ENCODE peak calls at places on chromosomes 12 and 14, in six cellular contexts. N is T-helper 22 cell; P is pulmonary artery endothelial cell; A is sigmoid colon; X is stimulated activated CD4-positive, alpha-beta T cell treated with anti-CD3 and anti-CD28 coated beads, Interleukin-12 subunit alpha, Interleukin-12 subunit beta, amount 100 ng/mL, for 48 hours; E is neural crest cell. C is an unnamed sample.

GRCh38 chr14:22977684-22978486 is 4.5 kb downstream of the AJUBA start:
- DNase-seq in N (no peak), P (no peak), A (peak; percentile 78), X (no peak), E (peak; percentile 54), C (no peak)

GRCh38 chr12:124547626-124548025 is 19.8 kb downstream of the NCOR2 start:
- DNase-seq in N (no peak), P (no peak), A (no peak), X (no peak), E (no peak), C (no peak)

GRCh38 chr12:110578522-110579238 is 4.4 kb downstream of the PPTC7 start:
- DNase-seq in N (no peak), P (no peak), A (no peak), X (no peak), E (no peak), C (no peak)

GRCh38 chr12:94879542-94879941 is 124.0 kb downstream of the NDUFA12 start:
- DNase-seq in N (no peak), P (no peak), A (no peak), X (no peak), E (no peak), C (no peak)

GRCh38 chr14:94974893-94975292 is 182.4 kb downstream of the DICER1 start:
- DNase-seq in N (no peak), P (no peak), A (no peak), X (no peak), E (no peak), C (no peak)

GRCh38 chr14:104977681-104978647 is at the start of gene AHNAK2:
- DNase-seq in N (peak; percentile 34), P (no peak), A (peak; percentile 86), X (peak; percentile 53), E (peak; percentile 73), C (peak; percentile 82)

GRCh38 chr14:99156026-99156425 is 116.0 kb downstream of the BCL11B start:
- DNase-seq in N (no peak), P (no peak), A (peak; percentile 28), X (no peak), E (no peak), C (no peak)

GRCh38 chr14:90556050-90556477 is 159.2 kb downstream of the CALM1 start:
- DNase-seq in N (no peak), P (no peak), A (peak; percentile 82), X (no peak), E (peak; percentile 52), C (no peak)

GRCh38 chr12:66296171-66296683 is 6.1 kb upstream of the HELB start:
- DNase-seq in N (no peak), P (no peak), A (no peak), X (no peak), E (no peak), C (no peak)

GRCh38 chr12:29782821-29783772 is 645 bp downstream of the TMTC1 start:
- DNase-seq in N (no peak), P (no peak), A (peak; percentile 75), X (no peak), E (peak; percentile 29), C (no peak)

GRCh38 chr12:108630481-108631207 is 3.0 kb downstream of the SELPLG start:
- DNase-seq in N (no peak), P (no peak), A (no peak), X (no peak), E (no peak), C (no peak)

GRCh38 chr12:85693093-85693665 is 143.0 kb downstream of the RASSF9 start:
- DNase-seq in N (no peak), P (no peak), A (no peak), X (no peak), E (no peak), C (no peak)

GRCh38 chr12:67592228-67593011 is 56.1 kb upstream of the DYRK2 start:
- DNase-seq in N (no peak), P (no peak), A (no peak), X (no peak), E (no peak), C (no peak)

GRCh38 chr12:93243689-93244513 is 133.8 kb upstream of the NUDT4 start:
- DNase-seq in N (no peak), P (no peak), A (peak; percentile 73), X (no peak), E (no peak), C (no peak)

GRCh38 chr12:31004666-31005065 is 69.0 kb upstream of the DDX11 start:
- DNase-seq in N (no peak), P (no peak), A (peak; percentile 46), X (no peak), E (no peak), C (no peak)

GRCh38 chr12:22856120-22856699 is 231.2 kb downstream of the ETNK1 start:
- DNase-seq in N (no peak), P (peak; percentile 2), A (no peak), X (no peak), E (no peak), C (no peak)

GRCh38 chr14:72315720-72316119 is 383.5 kb downstream of the RGS6 start:
- DNase-seq in N (no peak), P (no peak), A (no peak), X (no peak), E (no peak), C (no peak)

GRCh38 chr12:1922075-1922709 is 3.7 kb upstream of the CACNA2D4 start:
- DNase-seq in N (no peak), P (no peak), A (peak; percentile 58), X (no peak), E (no peak), C (no peak)

GRCh38 chr14:77469539-77469938 is 11.6 kb downstream of the AHSA1 start:
- DNase-seq in N (no peak), P (no peak), A (no peak), X (no peak), E (no peak), C (no peak)

GRCh38 chr12:106760184-106760531 is 14.3 kb upstream of the RIC8B start:
- DNase-seq in N (no peak), P (no peak), A (no peak), X (no peak), E (peak; percentile 40), C (no peak)

GRCh38 chr12:64797156-64797555 is 27.3 kb upstream of the TBC1D30 start:
- DNase-seq in N (no peak), P (no peak), A (no peak), X (no peak), E (no peak), C (no peak)

GRCh38 chr12:103841690-103842584 is 903 bp upstream of the NT5DC3 start:
- DNase-seq in N (no peak), P (no peak), A (peak; percentile 83), X (peak; percentile 8), E (no peak), C (no peak)

GRCh38 chr12:1174659-1175058 is 183.6 kb downstream of the ERC1 start:
- DNase-seq in N (no peak), P (no peak), A (no peak), X (no peak), E (no peak), C (no peak)

GRCh38 chr12:52004042-52004648 is 2.6 kb upstream of the TAMALIN start:
- DNase-seq in N (no peak), P (no peak), A (peak; percentile 82), X (no peak), E (peak; percentile 42), C (no peak)

GRCh38 chr12:123478762-123479161 is 20.8 kb downstream of the SNRNP35 start:
- DNase-seq in N (no peak), P (peak; percentile 62), A (no peak), X (no peak), E (no peak), C (no peak)

GRCh38 chr14:50714452-50715073 is 46.5 kb upstream of the SAV1 start:
- DNase-seq in N (no peak), P (no peak), A (no peak), X (no peak), E (no peak), C (no peak)

GRCh38 chr14:93788557-93789365 is 476 bp upstream of the PRIMA1 start:
- DNase-seq in N (no peak), P (no peak), A (peak; percentile 88), X (no peak), E (peak; percentile 31), C (peak; percentile 39)

GRCh38 chr12:124930576-124930975 is 16.1 kb upstream of the UBC start:
- DNase-seq in N (no peak), P (no peak), A (peak; percentile 24), X (no peak), E (no peak), C (no peak)

GRCh38 chr12:76195920-76196319 is 111.4 kb upstream of the NAP1L1 start:
- DNase-seq in N (no peak), P (no peak), A (no peak), X (no peak), E (no peak), C (no peak)

GRCh38 chr12:119802472-119802871 is 74.6 kb downstream of the CIT start:
- DNase-seq in N (no peak), P (no peak), A (peak; percentile 73), X (no peak), E (no peak), C (no peak)

GRCh38 chr12:32031109-32031508 is 71.9 kb downstream of the RESF1 start:
- DNase-seq in N (no peak), P (peak; percentile 91), A (no peak), X (no peak), E (no peak), C (no peak)

GRCh38 chr12:2963760-2964292 is 4.6 kb downstream of the TEAD4 start:
- DNase-seq in N (no peak), P (no peak), A (no peak), X (no peak), E (no peak), C (no peak)

GRCh38 chr14:90818715-90819114 is 2.5 kb upstream of the TTC7B start:
- DNase-seq in N (no peak), P (no peak), A (no peak), X (no peak), E (no peak), C (no peak)

GRCh38 chr12:22018860-22019259 is 27.2 kb upstream of the CMAS start:
- DNase-seq in N (no peak), P (no peak), A (no peak), X (no peak), E (no peak), C (no peak)

GRCh38 chr12:6026998-6027397 is 81.9 kb upstream of the ANO2 start:
- DNase-seq in N (no peak), P (no peak), A (no peak), X (no peak), E (no peak), C (no peak)

GRCh38 chr14:55123101-55123500 is 6.0 kb upstream of the LGALS3 start:
- DNase-seq in N (no peak), P (no peak), A (no peak), X (no peak), E (no peak), C (no peak)